ENCODE peak calls at places on chromosomes 13 and 19, in six cellular contexts. F is IMR-90, A is cardiac muscle cell, K is psoas muscle, S is endothelial cell of umbilical vein, P is prostate gland. H is an unnamed sample.

GRCh38 chr13:110597041-110597689 is 18.2 kb upstream of the NAXD start:
- DNase-seq in K (no peak), F (no peak), S (no peak), P (no peak), A (no peak), H (no peak)

GRCh38 chr19:5951338-5951861 is 26.5 kb downstream of the RANBP3 start:
- DNase-seq in P (no peak), K (no peak), F (no peak), A (no peak), S (peak; percentile 24), H (peak; percentile 59)

GRCh38 chr19:1920644-1921043 is 15.4 kb downstream of the ADAT3 start:
- DNase-seq in F (no peak), A (no peak), K (no peak), S (no peak), P (no peak), H (no peak)

GRCh38 chr13:106917673-106918652 is 350.0 kb upstream of the ARGLU1 start:
- DNase-seq in K (peak; percentile 78), S (peak; percentile 91), A (peak; percentile 84), P (peak; percentile 59), F (peak; percentile 61), H (peak; percentile 79)

GRCh38 chr19:53998223-53998622 is 6.8 kb downstream of the CACNG6 start:
- DNase-seq in P (no peak), F (no peak), A (no peak), K (no peak), S (no peak), H (no peak)

GRCh38 chr13:112740502-112741131 is 50.8 kb downstream of the ATP11A start:
- DNase-seq in K (peak; percentile 89), S (peak; percentile 32), A (peak; percentile 71), P (no peak), F (peak; percentile 95), H (peak; percentile 45)

GRCh38 chr13:112968910-112969691 is at the start of gene MCF2L:
- DNase-seq in S (peak; percentile 10), K (peak; percentile 53), P (peak; percentile 40), A (peak; percentile 65), F (peak; percentile 31), H (peak; percentile 56)

GRCh38 chr19:2385053-2385721 is 25.1 kb downstream of the TMPRSS9 start:
- DNase-seq in K (peak; percentile 70), F (peak; percentile 79), S (peak; percentile 18), A (peak; percentile 72), P (peak; percentile 70), H (no peak)

GRCh38 chr19:49658566-49659442 is 6.9 kb downstream of the IRF3 start:
- DNase-seq in S (no peak), K (no peak), P (no peak), A (no peak), F (no peak), H (no peak)

GRCh38 chr19:22545751-22546150 is 88.4 kb upstream of the ZNF492 start:
- DNase-seq in F (no peak), K (no peak), A (peak; percentile 1), S (no peak), P (no peak), H (no peak)

GRCh38 chr13:44364019-44364418 is 9.6 kb upstream of the SERP2 start:
- DNase-seq in S (no peak), F (no peak), P (no peak), A (no peak), K (no peak), H (no peak)

GRCh38 chr19:49488863-49489537 is 1.6 kb downstream of the RPL13A start:
- DNase-seq in F (no peak), A (no peak), K (no peak), P (no peak), S (no peak), H (no peak)

GRCh38 chr19:42422576-42423461 is 4.4 kb downstream of the LIPE start:
- DNase-seq in S (no peak), A (no peak), P (no peak), K (peak; percentile 70), F (no peak), H (no peak)
- H3K27ac ChIP-seq in S (peak overlapping the region; percentile 55), A (no peak overlapping the region), P (peak overlapping the region; percentile 41), K (peak overlapping the region; percentile 46), F (peak overlapping the region; percentile 11), H (peak overlapping the region; percentile 63)

GRCh38 chr19:21468791-21469190 is 36.6 kb upstream of the ZNF429 start:
- DNase-seq in A (no peak), P (no peak), K (no peak), F (no peak), S (no peak), H (no peak)
- TF ChIP-seq CTCF in A (no peak), P (no peak), K (no peak), F (no peak), S (no peak), H (no peak)

GRCh38 chr19:38180071-38180470 is 44.0 kb downstream of the DPF1 start:
- DNase-seq in P (no peak), A (no peak), F (no peak), S (no peak), K (no peak), H (no peak)

GRCh38 chr19:38190061-38190460 is 34.0 kb downstream of the DPF1 start:
- DNase-seq in K (no peak), F (no peak), A (no peak), S (peak; percentile 24), P (no peak), H (no peak)

GRCh38 chr19:38182536-38183210 is 41.3 kb downstream of the DPF1 start:
- DNase-seq in F (no peak), A (no peak), S (no peak), K (no peak), P (no peak), H (no peak)

GRCh38 chr19:38183227-38183914 is 40.7 kb downstream of the DPF1 start:
- DNase-seq in P (no peak), A (peak; percentile 49), K (peak; percentile 67), F (no peak), S (no peak), H (no peak)

GRCh38 chr19:38184815-38185214 is 39.2 kb downstream of the DPF1 start:
- DNase-seq in A (no peak), F (no peak), K (no peak), P (no peak), S (no peak), H (no peak)
- H3K4me3 ChIP-seq in A (no peak overlapping the region), F (no peak overlapping the region), K (no peak overlapping the region), P (no peak overlapping the region), S (no peak overlapping the region), H (no peak overlapping the region)

GRCh38 chr19:45524575-45525129 is 17.4 kb downstream of the VASP start:
- DNase-seq in F (no peak), P (no peak), S (no peak), A (no peak), K (peak; percentile 29), H (no peak)
- H3K27ac ChIP-seq in F (no peak overlapping the region), P (peak overlapping the region; percentile 22), S (no peak overlapping the region), A (no peak overlapping the region), K (no peak overlapping the region), H (no peak overlapping the region)

GRCh38 chr19:8340341-8341096 is 2.5 kb downstream of the KANK3 start:
- DNase-seq in S (peak; percentile 94), F (no peak), K (peak; percentile 82), A (peak; percentile 49), P (no peak), H (peak; percentile 37)
- TF ChIP-seq CTCF in S (peak; percentile 47), F (peak; percentile 13), K (no peak), A (peak; percentile 28), P (no peak), H (no peak)

DNA sequence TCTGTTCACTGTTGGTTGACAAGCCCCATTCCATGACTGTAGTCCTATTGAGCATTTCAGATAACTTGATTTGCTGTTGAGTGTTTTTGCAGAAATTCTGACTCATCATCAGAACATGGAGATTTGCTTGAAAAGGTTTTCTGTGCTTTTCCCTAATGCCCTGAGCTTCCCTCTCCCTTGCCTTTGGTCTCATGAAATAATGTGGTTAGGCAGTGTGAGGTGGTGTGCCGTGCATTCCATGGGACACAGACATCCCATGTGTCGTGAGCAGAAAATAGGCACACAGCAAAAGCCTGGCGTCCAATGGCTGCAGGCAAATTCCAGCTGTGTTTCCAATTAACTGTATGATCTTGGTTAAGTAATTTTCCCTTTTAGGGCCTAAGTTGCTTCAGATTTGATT is 197.4 kb downstream of the DLEU7 start:
- DNase-seq in S (no peak), P (no peak), F (no peak), A (no peak), K (no peak), H (no peak)
- H3K4me3 ChIP-seq in S (no peak overlapping the region), P (no peak overlapping the region), F (no peak overlapping the region), A (no peak overlapping the region), K (no peak overlapping the region), H (no peak overlapping the region)

GRCh38 chr13:21688056-21688455 is 17.2 kb downstream of the FGF9 start:
- DNase-seq in A (no peak), F (no peak), P (no peak), K (no peak), S (no peak), H (no peak)
- H3K27ac ChIP-seq in A (no peak overlapping the region), F (no peak overlapping the region), P (no peak overlapping the region), K (no peak overlapping the region), S (no peak overlapping the region), H (no peak overlapping the region)

GRCh38 chr19:30255783-30256509 is 116.2 kb upstream of the ZNF536 start:
- DNase-seq in A (no peak), K (no peak), P (no peak), S (no peak), F (no peak), H (no peak)
- TF ChIP-seq CTCF in A (no peak), K (no peak), P (no peak), S (no peak), F (no peak), H (no peak)

GRCh38 chr13:27131906-27132305 is 39.7 kb downstream of the USP12 start:
- DNase-seq in S (peak; percentile 56), A (no peak), F (no peak), P (no peak), K (no peak), H (no peak)
- H3K4me3 ChIP-seq in S (no peak overlapping the region), A (no peak overlapping the region), F (no peak overlapping the region), P (no peak overlapping the region), K (no peak overlapping the region), H (no peak overlapping the region)